ENCODE peak calls at places on chromosomes 16 and 17, in four cellular contexts. One of them, this sample, is unnamed.

GRCh38 chr16:57235128-57236092 is 9.6 kb upstream of the ARL2BP start:
- DNase-seq in ascending aorta: no peak
- DNase-seq in skeletal muscle cell: peak
- DNase-seq in small intestine: peak
- DNase-seq in this sample: no peak

GRCh38 chr16:11004957-11005610 is 60.7 kb downstream of the CLEC16A start:
- DNase-seq in ascending aorta: no peak
- DNase-seq in skeletal muscle cell: peak
- DNase-seq in small intestine: no peak
- DNase-seq in this sample: no peak

GRCh38 chr17:75684924-75685323 is 17.8 kb downstream of the SAP30BP start:
- DNase-seq in ascending aorta: no peak
- DNase-seq in skeletal muscle cell: no peak
- DNase-seq in small intestine: peak
- DNase-seq in this sample: no peak

GRCh38 chr16:23453338-23454052 is 506 bp upstream of the COG7 start:
- DNase-seq in ascending aorta: no peak
- DNase-seq in skeletal muscle cell: no peak
- DNase-seq in small intestine: no peak
- DNase-seq in this sample: no peak

GRCh38 chr16:66899310-66899944 is 19.1 kb downstream of the PDP2 start:
- DNase-seq in ascending aorta: no peak
- DNase-seq in skeletal muscle cell: peak
- DNase-seq in small intestine: no peak
- DNase-seq in this sample: no peak

GRCh38 chr17:69287168-69287567 is 39.8 kb downstream of the ABCA5 start:
- DNase-seq in ascending aorta: no peak
- DNase-seq in skeletal muscle cell: no peak
- DNase-seq in small intestine: no peak
- DNase-seq in this sample: no peak

GRCh38 chr17:31739300-31739699 is 119.7 kb downstream of the COPRS start:
- DNase-seq in ascending aorta: no peak
- DNase-seq in skeletal muscle cell: no peak
- DNase-seq in small intestine: no peak
- DNase-seq in this sample: no peak

GRCh38 chr17:10120749-10121148 is 77.7 kb downstream of the GAS7 start:
- DNase-seq in ascending aorta: no peak
- DNase-seq in skeletal muscle cell: no peak
- DNase-seq in small intestine: no peak
- DNase-seq in this sample: no peak

GRCh38 chr17:37844158-37844976 is 79.8 kb upstream of the TBC1D3K start:
- DNase-seq in ascending aorta: peak
- DNase-seq in skeletal muscle cell: peak
- DNase-seq in small intestine: peak
- DNase-seq in this sample: peak

GRCh38 chr16:3698941-3699340 is 18.4 kb downstream of the TRAP1 start:
- DNase-seq in ascending aorta: no peak
- DNase-seq in skeletal muscle cell: no peak
- DNase-seq in small intestine: no peak
- DNase-seq in this sample: no peak

GRCh38 chr17:44599298-44600175 is 42.3 kb downstream of the FZD2 start:
- DNase-seq in ascending aorta: peak
- DNase-seq in skeletal muscle cell: peak
- DNase-seq in small intestine: no peak
- DNase-seq in this sample: no peak

GRCh38 chr17:51322390-51323029 is 62.2 kb downstream of the UTP18 start:
- DNase-seq in ascending aorta: no peak
- DNase-seq in skeletal muscle cell: no peak
- DNase-seq in small intestine: peak
- DNase-seq in this sample: peak

GRCh38 chr17:47218896-47219430 is 9.8 kb downstream of the MYL4 start:
- DNase-seq in ascending aorta: no peak
- DNase-seq in skeletal muscle cell: no peak
- DNase-seq in small intestine: no peak
- DNase-seq in this sample: no peak

GRCh38 chr17:80105762-80106161 is 4.4 kb downstream of the GAA start:
- DNase-seq in ascending aorta: no peak
- DNase-seq in skeletal muscle cell: no peak
- DNase-seq in small intestine: no peak
- DNase-seq in this sample: no peak

GRCh38 chr16:50806099-50807062 is 64.5 kb downstream of the CYLD start:
- DNase-seq in ascending aorta: peak
- DNase-seq in skeletal muscle cell: peak
- DNase-seq in small intestine: peak
- DNase-seq in this sample: peak

GRCh38 chr16:68470461-68471150 is 22.3 kb upstream of the SMPD3 start:
- DNase-seq in ascending aorta: no peak
- DNase-seq in skeletal muscle cell: no peak
- DNase-seq in small intestine: no peak
- DNase-seq in this sample: peak

GRCh38 chr17:1142503-1143095 is 37.2 kb downstream of the ABR start:
- DNase-seq in ascending aorta: no peak
- DNase-seq in skeletal muscle cell: no peak
- DNase-seq in small intestine: no peak
- DNase-seq in this sample: no peak

DNA sequence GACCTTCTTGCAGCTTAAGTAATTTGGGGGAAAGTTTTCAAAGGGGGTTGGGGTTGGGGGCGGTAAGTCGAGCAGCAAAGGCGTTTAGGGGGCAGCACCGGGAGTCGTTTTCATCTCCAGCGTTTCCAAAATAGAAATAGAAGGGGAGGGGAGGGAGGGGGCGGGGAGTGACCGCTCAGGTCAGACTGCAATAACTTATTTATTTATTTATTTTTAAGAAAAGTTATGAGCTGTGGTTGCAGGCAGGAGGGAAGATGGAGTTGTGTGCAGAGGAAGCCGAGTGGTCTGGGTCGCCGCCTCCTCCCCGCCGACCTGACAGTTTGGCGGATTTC is 1.5 kb downstream of the SOX9 start:
- DNase-seq in ascending aorta: no peak
- DNase-seq in skeletal muscle cell: no peak
- DNase-seq in small intestine: no peak
- DNase-seq in this sample: no peak
- H3K4me3 ChIP-seq in ascending aorta: peak
- H3K4me3 ChIP-seq in skeletal muscle cell: peak
- H3K4me3 ChIP-seq in small intestine: peak
- H3K4me3 ChIP-seq in this sample: no peak

GRCh38 chr16:73213761-73214480 is 166.0 kb upstream of the ZFHX3 start:
- DNase-seq in ascending aorta: no peak
- DNase-seq in skeletal muscle cell: no peak
- DNase-seq in small intestine: no peak
- DNase-seq in this sample: no peak

GRCh38 chr16:73214825-73215481 is 167.0 kb upstream of the ZFHX3 start:
- DNase-seq in ascending aorta: no peak
- DNase-seq in skeletal muscle cell: peak
- DNase-seq in small intestine: no peak
- DNase-seq in this sample: no peak

GRCh38 chr16:73217654-73218053 is 169.7 kb upstream of the ZFHX3 start:
- DNase-seq in ascending aorta: no peak
- DNase-seq in skeletal muscle cell: no peak
- DNase-seq in small intestine: no peak
- DNase-seq in this sample: no peak

GRCh38 chr16:73216932-73217331 is 169.0 kb upstream of the ZFHX3 start:
- DNase-seq in ascending aorta: no peak
- DNase-seq in skeletal muscle cell: no peak
- DNase-seq in small intestine: no peak
- DNase-seq in this sample: no peak

DNA sequence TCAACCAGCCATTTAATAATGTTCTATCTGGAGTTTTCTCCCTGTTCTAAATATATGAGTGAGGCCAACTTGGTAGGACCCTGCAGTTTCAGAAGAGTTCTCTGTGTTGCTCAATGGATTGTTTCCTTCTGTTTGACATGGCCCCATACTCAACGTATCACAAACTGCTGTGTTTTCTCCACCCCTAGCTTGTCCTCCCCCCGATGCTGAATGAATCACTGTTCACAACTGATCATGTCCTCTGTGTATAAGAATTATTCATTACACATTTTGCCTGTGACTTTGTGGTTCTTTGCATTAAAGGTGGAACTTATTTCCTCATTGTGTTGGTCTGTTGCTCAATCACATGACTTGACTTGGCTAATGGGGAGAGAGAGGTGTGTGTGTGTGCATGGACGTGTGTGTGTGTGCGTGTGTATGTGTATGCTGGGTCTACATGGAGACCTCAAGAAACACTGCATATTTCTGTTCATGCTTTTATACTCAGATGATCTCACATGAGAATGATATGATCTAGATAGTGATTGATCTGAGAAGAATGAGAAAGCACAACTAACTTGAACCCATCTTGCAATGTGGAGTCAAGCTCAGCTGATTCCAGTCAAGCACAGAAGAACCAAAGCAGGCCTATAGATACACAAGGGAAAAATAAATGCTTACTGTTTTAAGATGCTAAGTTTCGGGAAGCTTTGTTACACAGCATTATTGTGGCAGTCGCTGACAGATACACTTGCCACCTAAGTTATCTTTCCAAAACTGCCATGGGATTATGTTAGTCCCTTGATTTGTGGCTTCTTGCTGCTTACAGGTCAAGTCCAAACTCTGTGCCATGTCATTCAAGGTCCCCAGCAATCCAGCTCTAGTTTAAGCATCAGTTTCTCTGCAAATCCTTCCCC is 167.8 kb upstream of the ZFHX3 start:
- DNase-seq in ascending aorta: no peak
- DNase-seq in skeletal muscle cell: peak
- DNase-seq in small intestine: no peak
- DNase-seq in this sample: no peak
- H3K4me3 ChIP-seq in ascending aorta: no peak
- H3K4me3 ChIP-seq in skeletal muscle cell: no peak
- H3K4me3 ChIP-seq in small intestine: no peak
- H3K4me3 ChIP-seq in this sample: no peak

GRCh38 chr16:87236516-87237115 is 80.6 kb downstream of the C16orf95 start:
- DNase-seq in ascending aorta: no peak
- DNase-seq in skeletal muscle cell: no peak
- DNase-seq in small intestine: no peak
- DNase-seq in this sample: no peak
- H3K4me3 ChIP-seq in ascending aorta: no peak
- H3K4me3 ChIP-seq in skeletal muscle cell: no peak
- H3K4me3 ChIP-seq in small intestine: no peak
- H3K4me3 ChIP-seq in this sample: no peak

DNA sequence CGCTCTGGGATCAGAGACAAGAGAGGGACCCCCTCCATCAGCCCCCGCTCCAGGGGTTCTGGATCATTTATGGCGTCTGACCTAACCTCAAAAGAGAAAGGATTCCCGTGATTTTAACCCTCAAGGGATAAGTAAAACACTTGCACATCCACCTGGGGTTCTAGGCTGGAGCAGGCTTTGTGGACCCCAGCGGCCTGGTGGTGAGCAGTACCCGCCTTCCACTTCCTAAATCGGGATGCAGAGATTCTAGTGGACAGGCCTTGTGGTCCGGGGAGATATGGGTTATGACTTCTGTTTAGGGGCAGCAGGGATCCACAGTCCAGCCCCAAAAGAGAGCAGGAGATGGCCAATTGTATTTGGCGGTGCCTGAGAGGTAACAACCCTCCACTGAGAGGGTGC is 684 bp upstream of the PITPNM3 start:
- DNase-seq in ascending aorta: no peak
- DNase-seq in skeletal muscle cell: no peak
- DNase-seq in small intestine: no peak
- DNase-seq in this sample: no peak
- H3K4me3 ChIP-seq in ascending aorta: peak
- H3K4me3 ChIP-seq in skeletal muscle cell: no peak
- H3K4me3 ChIP-seq in small intestine: no peak
- H3K4me3 ChIP-seq in this sample: no peak

DNA sequence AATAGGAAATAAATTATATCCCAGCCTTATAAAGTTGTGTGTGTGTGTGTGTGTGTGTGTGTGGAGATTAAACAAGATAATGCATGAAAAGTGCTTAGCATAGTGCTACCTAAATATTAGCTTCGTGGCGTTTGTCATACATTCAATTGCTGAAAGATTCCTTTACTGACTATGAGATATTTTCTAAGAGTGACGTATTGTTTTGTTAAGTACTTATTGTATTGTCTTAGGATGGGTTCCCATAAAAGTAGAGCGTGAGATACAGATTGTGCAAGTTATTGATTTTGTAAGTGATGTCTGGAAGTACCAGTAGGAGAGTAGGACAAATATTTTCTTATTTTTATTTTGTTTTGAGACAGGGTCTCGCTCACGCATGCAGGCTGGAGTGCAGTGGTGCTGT is 730.0 kb downstream of the CDH8 start:
- DNase-seq in ascending aorta: no peak
- DNase-seq in skeletal muscle cell: no peak
- DNase-seq in small intestine: no peak
- DNase-seq in this sample: no peak
- H3K4me3 ChIP-seq in ascending aorta: no peak
- H3K4me3 ChIP-seq in skeletal muscle cell: no peak
- H3K4me3 ChIP-seq in small intestine: no peak
- H3K4me3 ChIP-seq in this sample: no peak

DNA sequence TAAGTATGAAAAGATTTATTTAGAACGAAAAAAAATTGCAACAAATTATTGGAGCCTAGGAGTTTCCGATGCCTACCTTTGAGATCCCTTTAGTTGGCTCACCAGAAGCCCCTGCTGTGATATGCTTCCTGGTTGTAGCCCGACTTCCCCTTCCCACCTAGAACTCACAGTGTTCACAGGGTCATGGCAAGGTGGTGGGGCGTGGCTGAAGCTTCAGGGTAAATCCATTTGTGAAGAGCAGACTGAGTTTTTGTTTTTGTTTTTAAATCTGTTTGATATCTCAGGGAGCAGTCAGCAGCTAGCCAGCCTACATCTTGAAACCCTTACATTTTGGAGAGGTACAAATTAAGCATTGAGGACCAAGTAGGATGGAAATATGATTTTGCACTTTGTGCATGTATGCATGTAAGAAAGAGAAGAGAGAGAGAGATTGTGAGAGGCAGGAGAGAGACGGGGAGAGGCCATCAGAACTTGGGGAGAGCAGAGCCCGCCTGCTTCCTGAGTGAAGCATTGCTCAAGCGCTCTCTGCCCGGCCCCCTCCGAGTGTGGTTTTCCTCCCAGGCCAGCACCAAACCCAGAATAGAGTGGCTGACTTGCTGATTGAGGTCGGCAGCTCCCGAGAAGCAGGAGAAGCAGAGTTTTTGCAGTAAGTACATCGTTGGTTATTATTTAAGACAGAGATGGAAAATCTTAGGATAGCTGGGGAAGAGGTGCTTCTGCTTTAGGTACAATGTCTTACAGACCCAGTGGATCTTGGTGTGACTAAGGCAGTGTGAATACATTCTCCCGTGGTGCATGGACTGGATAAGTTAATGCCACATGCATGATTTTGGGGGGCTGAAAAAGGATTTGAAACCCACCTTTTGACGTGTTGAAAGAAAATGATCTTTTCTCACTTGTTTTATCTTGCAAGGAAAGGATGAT is 64.2 kb downstream of the SPECC1 start:
- DNase-seq in ascending aorta: no peak
- DNase-seq in skeletal muscle cell: no peak
- DNase-seq in small intestine: no peak
- DNase-seq in this sample: peak
- H3K4me3 ChIP-seq in ascending aorta: no peak
- H3K4me3 ChIP-seq in skeletal muscle cell: peak
- H3K4me3 ChIP-seq in small intestine: no peak
- H3K4me3 ChIP-seq in this sample: peak

GRCh38 chr16:31568577-31569359 is 41.1 kb downstream of the AHSP start:
- DNase-seq in ascending aorta: no peak
- DNase-seq in skeletal muscle cell: no peak
- DNase-seq in small intestine: peak
- DNase-seq in this sample: no peak
- H3K4me3 ChIP-seq in ascending aorta: peak
- H3K4me3 ChIP-seq in skeletal muscle cell: no peak
- H3K4me3 ChIP-seq in small intestine: no peak
- H3K4me3 ChIP-seq in this sample: no peak